ENCODE peak calls at places on chromosomes 3 and 15, in six cellular contexts. K is activated naive CD4-positive, alpha-beta T cell treated with anti-CD3 and anti-CD28 coated beads, Interleukin-2, amount 50 U/mL, for 16 hours; C is iris pigment epithelial cell; E is retina; Y is fibroblast of lung; O is AML-193. B is an unnamed sample.

GRCh38 chr3:196774845-196775422 is 35.3 kb downstream of the PAK2 start:
- DNase-seq in K (no peak), C (peak; percentile 53), E (no peak), Y (no peak), O (no peak), B (no peak)

GRCh38 chr3:166187237-166187636 is 350.0 kb upstream of the BCHE start:
- DNase-seq in K (no peak), C (no peak), E (no peak), Y (no peak), O (no peak), B (no peak)

GRCh38 chr15:45573961-45574629 is 13.1 kb upstream of the BLOC1S6 start:
- DNase-seq in K (peak; percentile 16), C (no peak), E (no peak), Y (no peak), O (no peak), B (peak; percentile 30)

GRCh38 chr3:45029661-45030060 is 3.6 kb downstream of the CLEC3B start:
- DNase-seq in K (no peak), C (peak; percentile 66), E (no peak), Y (no peak), O (no peak), B (no peak)

GRCh38 chr3:13364602-13365271 is 55.4 kb downstream of the NUP210 start:
- DNase-seq in K (no peak), C (peak; percentile 7), E (no peak), Y (no peak), O (no peak), B (peak; percentile 38)

GRCh38 chr3:144275005-144275404 is 303.4 kb downstream of the DIPK2A start:
- DNase-seq in K (no peak), C (no peak), E (no peak), Y (no peak), O (no peak), B (no peak)

GRCh38 chr3:12750223-12750622 is 8.8 kb downstream of the TMEM40 start:
- DNase-seq in K (no peak), C (peak; percentile 70), E (no peak), Y (peak; percentile 88), O (no peak), B (peak; percentile 94)

GRCh38 chr3:150793641-150794040 is 30.7 kb upstream of the SIAH2 start:
- DNase-seq in K (no peak), C (no peak), E (no peak), Y (no peak), O (no peak), B (no peak)

GRCh38 chr15:40899536-40900207 is 5.4 kb downstream of the VPS18 start:
- DNase-seq in K (no peak), C (no peak), E (no peak), Y (no peak), O (no peak), B (no peak)

GRCh38 chr15:31782016-31782783 is 248.1 kb upstream of the CHRNA7 start:
- DNase-seq in K (no peak), C (no peak), E (no peak), Y (no peak), O (no peak), B (no peak)

GRCh38 chr3:10247679-10248183 is 528 bp upstream of the TATDN2 start:
- DNase-seq in K (no peak), C (no peak), E (no peak), Y (no peak), O (no peak), B (no peak)

GRCh38 chr3:188284455-188285212 is 130.7 kb downstream of the LPP start:
- DNase-seq in K (peak; percentile 57), C (no peak), E (no peak), Y (no peak), O (no peak), B (peak; percentile 61)

GRCh38 chr15:92638291-92638708 is 17.3 kb downstream of the FAM174B start:
- DNase-seq in K (no peak), C (no peak), E (no peak), Y (peak; percentile 57), O (no peak), B (peak; percentile 76)

GRCh38 chr15:49962044-49962602 is 156.9 kb downstream of the ATP8B4 start:
- DNase-seq in K (no peak), C (peak; percentile 3), E (no peak), Y (peak; percentile 49), O (no peak), B (no peak)

GRCh38 chr15:63870403-63871209 is 36.9 kb upstream of the HERC1 start:
- DNase-seq in K (no peak), C (peak; percentile 87), E (peak; percentile 15), Y (peak; percentile 81), O (peak; percentile 7), B (peak; percentile 81)

GRCh38 chr3:117719316-117719926 is 1009.8 kb downstream of the TUSC7 start:
- DNase-seq in K (no peak), C (peak; percentile 25), E (no peak), Y (peak; percentile 57), O (peak; percentile 25), B (peak; percentile 19)

GRCh38 chr3:74489393-74489792 is 125.1 kb downstream of the CNTN3 start:
- DNase-seq in K (no peak), C (peak; percentile 19), E (no peak), Y (no peak), O (no peak), B (no peak)

GRCh38 chr3:58379351-58380073 is 46.8 kb downstream of the PXK start:
- DNase-seq in K (no peak), C (no peak), E (no peak), Y (no peak), O (no peak), B (no peak)

GRCh38 chr3:42640129-42640528 is 13.4 kb upstream of the ZBTB47 start:
- DNase-seq in K (no peak), C (no peak), E (no peak), Y (no peak), O (no peak), B (no peak)

GRCh38 chr15:52695146-52695545 is 16.0 kb upstream of the ATOSA start:
- DNase-seq in K (no peak), C (no peak), E (no peak), Y (no peak), O (no peak), B (no peak)

GRCh38 chr3:114154321-114154821 is 24.5 kb downstream of the DRD3 start:
- DNase-seq in K (no peak), C (no peak), E (no peak), Y (no peak), O (no peak), B (no peak)

GRCh38 chr15:34132881-34133280 is 31.0 kb downstream of the PGBD4 start:
- DNase-seq in K (no peak), C (peak; percentile 57), E (no peak), Y (peak; percentile 45), O (no peak), B (no peak)